ENCODE peak calls at places on chromosome 9, in nine cellular contexts. W, S, M, O, J, Q, C, Y and N are unnamed samples.

GRCh38 chr9:130866474-130866965 is 30.1 kb downstream of the QRFP start:
- DNase-seq in W (peak), S (peak), M (peak), O (peak), J (peak), Q (peak), C (no peak), Y (peak), N (peak)

GRCh38 chr9:131366745-131367401 is 27.0 kb upstream of the PRRC2B start:
- DNase-seq in W (peak), S (peak), M (no peak), O (no peak), J (peak), Q (no peak), C (peak), Y (peak), N (peak)

GRCh38 chr9:20353529-20353928 is 268.8 kb downstream of the MLLT3 start:
- DNase-seq in W (no peak), S (no peak), M (no peak), O (no peak), J (peak), Q (no peak), C (no peak), Y (peak), N (no peak)

GRCh38 chr9:92729735-92730155 is 34.9 kb downstream of the BICD2 start:
- DNase-seq in W (no peak), S (no peak), M (no peak), O (peak), J (no peak), Q (no peak), C (no peak), Y (no peak), N (no peak)

GRCh38 chr9:134560654-134561053 is 80.9 kb upstream of the COL5A1 start:
- DNase-seq in W (no peak), S (no peak), M (no peak), O (no peak), J (no peak), Q (no peak), C (no peak), Y (no peak), N (no peak)

GRCh38 chr9:110278080-110278707 is 21.9 kb upstream of the TXN start:
- DNase-seq in W (peak), S (peak), M (no peak), O (no peak), J (no peak), Q (no peak), C (no peak), Y (no peak), N (no peak)

GRCh38 chr9:114033397-114034103 is 44.5 kb downstream of the AMBP start:
- DNase-seq in W (peak), S (no peak), M (no peak), O (peak), J (peak), Q (peak), C (no peak), Y (peak), N (peak)

GRCh38 chr9:110582156-110582555 is 2.6 kb upstream of the SVEP1 start:
- DNase-seq in W (no peak), S (no peak), M (no peak), O (no peak), J (no peak), Q (no peak), C (no peak), Y (no peak), N (peak)

GRCh38 chr9:127463891-127464290 is 12.6 kb downstream of the LRSAM1 start:
- DNase-seq in W (no peak), S (no peak), M (no peak), O (no peak), J (no peak), Q (no peak), C (peak), Y (peak), N (no peak)

GRCh38 chr9:36140086-36141084 is 3.9 kb downstream of the GLIPR2 start:
- DNase-seq in W (no peak), S (no peak), M (peak), O (peak), J (no peak), Q (no peak), C (no peak), Y (no peak), N (no peak)

GRCh38 chr9:93582115-93582514 is 5.7 kb downstream of the PHF2 start:
- DNase-seq in W (no peak), S (no peak), M (no peak), O (no peak), J (peak), Q (no peak), C (no peak), Y (peak), N (no peak)

GRCh38 chr9:97853056-97853843 is at the start of gene FOXE1:
- DNase-seq in W (peak), S (peak), M (no peak), O (no peak), J (no peak), Q (no peak), C (no peak), Y (no peak), N (no peak)

GRCh38 chr9:95284152-95284551 is 33.4 kb downstream of the FANCC start:
- DNase-seq in W (peak), S (no peak), M (no peak), O (no peak), J (no peak), Q (no peak), C (no peak), Y (peak), N (peak)

GRCh38 chr9:127837346-127837745 is 17.1 kb downstream of the ENG start:
- DNase-seq in W (no peak), S (no peak), M (no peak), O (no peak), J (no peak), Q (no peak), C (no peak), Y (peak), N (no peak)

GRCh38 chr9:98317134-98317857 is 61.8 kb upstream of the TBC1D2 start:
- DNase-seq in W (peak), S (no peak), M (no peak), O (no peak), J (no peak), Q (no peak), C (no peak), Y (peak), N (no peak)

GRCh38 chr9:125121156-125121555 is 22.2 kb downstream of the SCAI start:
- DNase-seq in W (no peak), S (peak), M (no peak), O (no peak), J (no peak), Q (no peak), C (no peak), Y (no peak), N (no peak)

GRCh38 chr9:117929873-117930272 is 225.7 kb downstream of the TLR4 start:
- DNase-seq in W (no peak), S (no peak), M (no peak), O (no peak), J (no peak), Q (no peak), C (no peak), Y (no peak), N (peak)

GRCh38 chr9:76676857-76677256 is 87.4 kb upstream of the PCA3 start:
- DNase-seq in W (peak), S (no peak), M (no peak), O (no peak), J (no peak), Q (no peak), C (no peak), Y (no peak), N (no peak)

GRCh38 chr9:133643978-133644760 is 8.0 kb downstream of the DBH start:
- DNase-seq in W (no peak), S (no peak), M (no peak), O (no peak), J (no peak), Q (no peak), C (no peak), Y (no peak), N (no peak)

GRCh38 chr9:105835721-105836120 is 141.4 kb downstream of the TMEM38B start:
- DNase-seq in W (no peak), S (no peak), M (no peak), O (peak), J (no peak), Q (no peak), C (no peak), Y (peak), N (no peak)

GRCh38 chr9:109098221-109098959 is 21.4 kb downstream of the TMEM245 start:
- DNase-seq in W (peak), S (peak), M (no peak), O (no peak), J (peak), Q (no peak), C (no peak), Y (peak), N (peak)

GRCh38 chr9:132183134-132183533 is 21.3 kb downstream of the NTNG2 start:
- DNase-seq in W (no peak), S (no peak), M (no peak), O (no peak), J (no peak), Q (no peak), C (no peak), Y (no peak), N (no peak)

GRCh38 chr9:133786371-133786753 is 48.2 kb upstream of the SARDH start:
- DNase-seq in W (no peak), S (no peak), M (no peak), O (peak), J (no peak), Q (no peak), C (no peak), Y (no peak), N (no peak)

GRCh38 chr9:92968081-92968480 is 20.8 kb downstream of the FGD3 start:
- DNase-seq in W (no peak), S (no peak), M (no peak), O (peak), J (no peak), Q (no peak), C (no peak), Y (no peak), N (no peak)

GRCh38 chr9:109421034-109421700 is 76.9 kb downstream of the PTPN3 start:
- DNase-seq in W (no peak), S (no peak), M (no peak), O (no peak), J (no peak), Q (no peak), C (peak), Y (no peak), N (no peak)

GRCh38 chr9:19924090-19924489 is 135.3 kb upstream of the SLC24A2 start:
- DNase-seq in W (peak), S (peak), M (no peak), O (no peak), J (no peak), Q (no peak), C (no peak), Y (no peak), N (no peak)

GRCh38 chr9:98330831-98331230 is 75.4 kb upstream of the TBC1D2 start:
- DNase-seq in W (no peak), S (no peak), M (no peak), O (no peak), J (no peak), Q (no peak), C (no peak), Y (peak), N (no peak)

GRCh38 chr9:132168347-132168746 is 6.5 kb downstream of the NTNG2 start:
- DNase-seq in W (no peak), S (peak), M (peak), O (no peak), J (no peak), Q (no peak), C (no peak), Y (peak), N (peak)

GRCh38 chr9:131968632-131969031 is 111.0 kb downstream of the MED27 start:
- DNase-seq in W (no peak), S (no peak), M (no peak), O (no peak), J (no peak), Q (no peak), C (no peak), Y (no peak), N (no peak)

GRCh38 chr9:134854541-134854981 is 26.0 kb upstream of the FCN2 start:
- DNase-seq in W (no peak), S (no peak), M (no peak), O (peak), J (no peak), Q (no peak), C (no peak), Y (no peak), N (no peak)

GRCh38 chr9:123568691-123569342 is 212.8 kb downstream of the CRB2 start:
- DNase-seq in W (no peak), S (no peak), M (no peak), O (no peak), J (no peak), Q (peak), C (peak), Y (peak), N (no peak)

GRCh38 chr9:22158983-22159382 is 149.9 kb upstream of the CDKN2B start:
- DNase-seq in W (peak), S (no peak), M (no peak), O (no peak), J (no peak), Q (peak), C (peak), Y (peak), N (peak)

GRCh38 chr9:136355616-136356557 is 7.7 kb downstream of the DNLZ start:
- DNase-seq in W (no peak), S (no peak), M (no peak), O (no peak), J (no peak), Q (no peak), C (no peak), Y (no peak), N (no peak)

GRCh38 chr9:72622186-72622585 is 100.8 kb downstream of the TMC1 start:
- DNase-seq in W (no peak), S (no peak), M (no peak), O (no peak), J (no peak), Q (no peak), C (no peak), Y (no peak), N (no peak)

GRCh38 chr9:108423493-108423892 is 432.3 kb downstream of the ACTL7B start:
- DNase-seq in W (no peak), S (no peak), M (no peak), O (no peak), J (no peak), Q (no peak), C (no peak), Y (no peak), N (no peak)

GRCh38 chr9:89683626-89684025 is 78.8 kb downstream of the GADD45G start:
- DNase-seq in W (no peak), S (no peak), M (no peak), O (no peak), J (no peak), Q (no peak), C (no peak), Y (no peak), N (no peak)

GRCh38 chr9:33932078-33932807 is 115.3 kb downstream of the UBE2R2 start:
- DNase-seq in W (no peak), S (no peak), M (no peak), O (no peak), J (no peak), Q (no peak), C (no peak), Y (no peak), N (no peak)
- TF ChIP-seq CTCF in W (no peak), S (no peak), M (no peak), O (no peak), J (no peak), Q (no peak), C (no peak), Y (no peak), N (no peak)

GRCh38 chr9:34125681-34126206 is 754 bp downstream of the DCAF12 start:
- DNase-seq in W (peak), S (peak), M (no peak), O (peak), J (no peak), Q (no peak), C (no peak), Y (peak), N (peak)
- TF ChIP-seq CTCF in W (no peak), S (no peak), M (no peak), O (no peak), J (no peak), Q (no peak), C (no peak), Y (peak), N (no peak)

GRCh38 chr9:12775373-12775962 is 648 bp downstream of the LURAP1L start:
- DNase-seq in W (no peak), S (no peak), M (peak), O (no peak), J (peak), Q (no peak), C (peak), Y (no peak), N (no peak)

GRCh38 chr9:12776775-12777055 is 1.9 kb downstream of the LURAP1L start:
- DNase-seq in W (peak), S (no peak), M (no peak), O (no peak), J (no peak), Q (no peak), C (no peak), Y (peak), N (no peak)

GRCh38 chr9:12777149-12778010 is 2.6 kb downstream of the LURAP1L start:
- DNase-seq in W (no peak), S (no peak), M (no peak), O (no peak), J (no peak), Q (no peak), C (no peak), Y (peak), N (no peak)

GRCh38 chr9:12774861-12775367 is at the start of gene LURAP1L:
- DNase-seq in W (peak), S (peak), M (no peak), O (no peak), J (peak), Q (peak), C (peak), Y (peak), N (peak)

GRCh38 chr9:12775963-12776774 is 1.3 kb downstream of the LURAP1L start:
- DNase-seq in W (peak), S (peak), M (peak), O (peak), J (peak), Q (peak), C (peak), Y (peak), N (peak)
- TF ChIP-seq CTCF in W (peak), S (peak), M (peak), O (peak), J (peak), Q (peak), C (peak), Y (peak), N (peak)

DNA sequence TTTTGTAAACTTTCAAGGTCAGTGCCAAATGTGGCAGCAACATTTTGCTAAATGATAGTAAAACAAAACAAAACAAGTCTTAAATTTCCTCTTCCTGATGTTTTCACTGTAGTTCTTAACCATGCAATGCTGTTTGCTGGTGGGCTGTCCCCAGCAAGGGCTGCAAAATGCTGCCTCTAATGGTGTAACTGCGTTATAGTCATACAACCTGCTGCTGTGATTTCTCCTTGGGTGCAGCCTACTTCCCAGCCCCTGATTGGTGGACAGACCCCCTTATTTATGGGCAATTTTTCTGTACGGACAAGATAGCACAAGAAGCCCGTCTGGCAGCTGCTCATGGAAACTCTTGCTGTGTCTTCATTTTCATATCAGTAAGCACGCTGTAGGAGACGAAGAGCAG is 26.6 kb upstream of the PIP5K1B start:
- DNase-seq in W (no peak), S (no peak), M (no peak), O (no peak), J (no peak), Q (peak), C (no peak), Y (peak), N (peak)
- TF ChIP-seq CTCF in W (no peak), S (no peak), M (peak), O (no peak), J (peak), Q (no peak), C (peak), Y (no peak), N (no peak)

GRCh38 chr9:99911600-99911999 is 5.1 kb downstream of the STX17 start:
- DNase-seq in W (no peak), S (no peak), M (no peak), O (no peak), J (no peak), Q (no peak), C (no peak), Y (no peak), N (no peak)

GRCh38 chr9:99905833-99906402 is 536 bp upstream of the STX17 start:
- DNase-seq in W (peak), S (peak), M (no peak), O (no peak), J (peak), Q (no peak), C (no peak), Y (no peak), N (peak)

GRCh38 chr9:99907208-99907532 is 716 bp downstream of the STX17 start:
- DNase-seq in W (no peak), S (no peak), M (no peak), O (no peak), J (no peak), Q (no peak), C (no peak), Y (no peak), N (no peak)

GRCh38 chr9:99903393-99903792 is 3.1 kb upstream of the STX17 start:
- DNase-seq in W (no peak), S (no peak), M (no peak), O (no peak), J (no peak), Q (no peak), C (no peak), Y (no peak), N (no peak)

GRCh38 chr9:99906403-99907207 is at the start of gene STX17:
- DNase-seq in W (peak), S (peak), M (peak), O (peak), J (peak), Q (peak), C (peak), Y (peak), N (peak)
- TF ChIP-seq CTCF in W (no peak), S (no peak), M (no peak), O (no peak), J (no peak), Q (no peak), C (peak), Y (no peak), N (no peak)

DNA sequence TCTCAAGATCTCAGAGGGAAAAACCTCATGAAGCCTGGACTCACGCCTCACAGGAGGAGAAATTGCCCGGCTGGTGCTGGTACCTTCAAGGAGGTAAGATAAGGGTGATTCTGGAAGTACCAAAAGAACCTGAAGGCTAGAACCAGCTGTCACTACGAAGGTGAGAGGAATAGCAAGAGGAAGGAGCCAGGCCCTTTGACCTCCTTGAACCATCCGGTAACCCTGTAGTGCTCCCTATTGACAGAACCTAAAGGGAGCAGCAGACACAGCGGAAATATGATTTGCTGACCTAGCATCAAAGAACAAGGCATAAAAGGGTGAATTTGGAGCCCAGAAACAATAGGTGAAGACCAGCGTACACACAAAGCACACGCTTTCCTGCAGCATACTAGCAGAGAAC is 92.2 kb downstream of the DOCK8 start:
- DNase-seq in W (peak), S (no peak), M (no peak), O (no peak), J (peak), Q (no peak), C (no peak), Y (no peak), N (peak)
- TF ChIP-seq CTCF in W (no peak), S (peak), M (no peak), O (peak), J (peak), Q (no peak), C (no peak), Y (no peak), N (no peak)

DNA sequence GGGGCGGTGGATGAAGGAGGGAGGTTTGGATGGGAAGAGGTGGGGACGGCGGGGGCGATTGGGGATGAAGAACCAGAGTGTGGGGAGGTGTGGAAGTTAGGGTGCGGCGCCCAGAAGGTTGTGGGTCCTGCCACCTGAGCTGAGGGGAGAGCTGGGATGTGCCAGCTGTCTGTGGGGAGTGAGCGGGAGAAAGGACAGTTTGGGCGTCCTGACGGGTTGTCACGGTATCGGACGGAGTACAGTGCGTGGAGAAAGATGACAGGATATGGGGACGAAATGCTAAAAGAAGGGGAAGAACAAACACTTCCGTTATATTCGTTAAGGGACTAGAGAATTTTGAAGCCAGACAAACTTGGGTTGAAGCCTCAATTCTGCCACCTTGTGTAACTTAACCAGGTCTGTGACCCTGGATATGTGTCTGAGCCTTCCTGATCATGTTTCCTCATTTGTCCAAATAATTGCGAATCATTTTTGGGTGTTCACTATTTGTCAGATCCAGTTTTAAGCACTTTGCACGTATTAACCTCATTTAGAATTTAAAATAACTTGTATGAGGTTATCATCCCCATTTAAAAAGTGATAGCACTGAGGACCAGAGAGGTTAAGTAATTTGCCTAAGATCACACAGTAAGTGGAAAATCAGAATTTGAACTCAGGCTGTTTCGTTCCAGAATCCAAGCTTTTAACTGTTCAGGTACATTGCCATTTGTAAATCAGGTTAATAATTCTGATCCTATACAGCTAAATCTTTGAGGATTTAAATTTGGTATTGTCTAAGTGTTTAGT is 689 bp downstream of the CNTRL start:
- DNase-seq in W (peak), S (no peak), M (no peak), O (no peak), J (no peak), Q (no peak), C (no peak), Y (peak), N (no peak)
- TF ChIP-seq CTCF in W (peak), S (no peak), M (no peak), O (peak), J (no peak), Q (no peak), C (no peak), Y (no peak), N (no peak)